ENCODE peak calls at places on chromosomes 7 and 10, in eight cellular contexts. H, B, M, C, K, X, N and Q are unnamed samples.

GRCh38 chr7:127207246-127207645 is 45.5 kb downstream of the GRM8 start:
- DNase-seq in H (no peak), B (no peak), K (no peak), M (no peak), X (no peak), N (no peak), C (no peak), Q (no peak)

GRCh38 chr7:134729895-134730294 is 49.5 kb upstream of the CALD1 start:
- DNase-seq in H (no peak), N (peak; percentile 18), M (no peak), C (peak; percentile 29), X (no peak), B (no peak), K (no peak), Q (no peak)

GRCh38 chr7:93119191-93119905 is 1.6 kb upstream of the SAMD9 start:
- DNase-seq in X (no peak), K (peak; percentile 46), N (peak; percentile 76), B (peak; percentile 30), C (peak; percentile 4), M (no peak), H (peak; percentile 28), Q (peak; percentile 12)

GRCh38 chr7:82594665-82595064 is 151.1 kb upstream of the CACNA2D1 start:
- DNase-seq in N (peak; percentile 69), H (peak; percentile 16), X (no peak), B (no peak), C (no peak), K (no peak), M (no peak), Q (no peak)

GRCh38 chr7:80139179-80139578 is 4.5 kb downstream of the GNAI1 start:
- DNase-seq in M (no peak), B (no peak), N (no peak), K (peak; percentile 32), C (no peak), H (no peak), X (no peak), Q (no peak)

GRCh38 chr10:21047511-21047910 is 150.4 kb upstream of the NEBL start:
- DNase-seq in N (no peak), K (no peak), M (no peak), C (no peak), H (no peak), X (no peak), B (peak; percentile 21), Q (peak; percentile 8)

GRCh38 chr10:121710971-121711370 is 112.7 kb upstream of the FGFR2 start:
- DNase-seq in K (no peak), X (no peak), N (no peak), M (peak; percentile 38), C (no peak), H (no peak), B (no peak), Q (no peak)

GRCh38 chr7:76403780-76404494 is 5.6 kb downstream of the SSC4D start:
- DNase-seq in C (no peak), X (peak; percentile 73), M (no peak), B (no peak), K (no peak), N (no peak), H (no peak), Q (no peak)

GRCh38 chr7:22854158-22855048 is 31.8 kb upstream of the TOMM7 start:
- DNase-seq in X (peak; percentile 82), K (peak; percentile 93), M (peak; percentile 29), N (peak; percentile 95), H (peak; percentile 85), B (peak; percentile 86), C (peak; percentile 89), Q (peak; percentile 78)

GRCh38 chr10:111493024-111493625 is 416.3 kb downstream of the ADRA2A start:
- DNase-seq in M (no peak), C (no peak), K (no peak), N (no peak), X (no peak), B (no peak), H (no peak), Q (no peak)

GRCh38 chr7:144437370-144438191 is 34.1 kb upstream of the NOBOX start:
- DNase-seq in M (peak; percentile 26), N (peak; percentile 87), C (peak; percentile 17), X (peak; percentile 79), K (peak; percentile 81), B (peak; percentile 47), H (peak; percentile 63), Q (peak; percentile 29)

GRCh38 chr10:64071218-64071617 is 550.0 kb downstream of the REEP3 start:
- DNase-seq in H (no peak), N (no peak), B (peak; percentile 52), K (peak; percentile 11), M (no peak), C (no peak), X (no peak), Q (peak; percentile 32)

GRCh38 chr7:149205690-149206381 is 10.5 kb downstream of the ZNF282 start:
- DNase-seq in K (no peak), M (no peak), C (no peak), H (no peak), N (no peak), X (no peak), B (no peak), Q (no peak)

GRCh38 chr7:89401099-89401498 is 605.6 kb upstream of the TEX47 start:
- DNase-seq in H (no peak), N (no peak), K (no peak), B (no peak), M (no peak), C (no peak), X (no peak), Q (no peak)

GRCh38 chr7:45638916-45639315 is 64.7 kb downstream of the ADCY1 start:
- DNase-seq in B (no peak), M (no peak), C (no peak), K (no peak), H (no peak), N (no peak), X (no peak), Q (no peak)

GRCh38 chr7:105132835-105133234 is 118.8 kb downstream of the KMT2E start:
- DNase-seq in K (no peak), C (no peak), H (no peak), N (peak; percentile 29), B (no peak), X (no peak), M (no peak), Q (no peak)

GRCh38 chr7:105133358-105133757 is 119.4 kb downstream of the KMT2E start:
- DNase-seq in M (no peak), K (no peak), C (no peak), B (no peak), H (no peak), X (no peak), N (no peak), Q (no peak)

GRCh38 chr7:105132335-105132734 is 118.3 kb downstream of the KMT2E start:
- DNase-seq in X (no peak), B (no peak), N (no peak), H (no peak), M (no peak), C (no peak), K (no peak), Q (no peak)

GRCh38 chr7:105136221-105136620 is 122.2 kb downstream of the KMT2E start:
- DNase-seq in C (no peak), N (peak; percentile 34), B (no peak), M (no peak), K (peak; percentile 10), X (no peak), H (no peak), Q (no peak)

DNA sequence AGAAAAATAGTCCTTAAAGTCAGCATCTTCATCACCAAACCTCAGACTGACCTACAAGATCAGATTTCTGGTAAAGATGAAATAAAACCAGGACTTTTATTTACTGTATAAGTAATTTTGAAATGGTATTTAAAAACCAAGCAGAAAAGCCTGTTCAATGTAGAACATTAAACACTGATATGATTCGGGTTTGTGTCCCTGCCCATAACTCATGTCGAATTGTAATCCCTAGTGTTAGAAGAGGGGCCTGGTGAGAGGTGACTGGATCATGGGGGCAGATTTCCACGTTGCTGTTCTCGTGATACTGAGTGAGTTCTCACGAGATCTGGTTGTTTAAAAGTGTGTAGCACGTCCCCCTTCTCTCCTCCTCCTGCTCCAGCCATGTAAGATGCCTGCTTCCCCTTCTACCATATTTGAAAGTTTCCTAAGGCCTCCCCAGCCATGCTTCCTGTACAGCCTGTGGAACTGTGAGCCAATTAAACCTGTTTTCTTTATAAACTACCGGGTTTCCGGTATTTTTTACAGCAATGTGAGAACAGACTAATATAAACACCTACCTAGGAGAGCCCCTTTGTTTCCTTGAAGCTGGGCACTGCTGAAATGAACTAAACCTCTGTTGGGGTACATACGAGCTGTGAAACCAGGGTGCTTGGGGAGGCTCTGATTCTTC is 120.1 kb downstream of the KMT2E start:
- DNase-seq in X (no peak), H (no peak), C (no peak), N (no peak), B (no peak), M (no peak), K (no peak), Q (no peak)
- H3K36me3 ChIP-seq in X (no peaks in the 10 kb centered on the region), H (peaks cover 22% of the 10 kb centered on the region), C (peaks cover 20% of the 10 kb centered on the region), N (peaks cover 29% of the 10 kb centered on the region), B (peaks cover 4% of the 10 kb centered on the region), M (peaks cover 35% of the 10 kb centered on the region), K (peaks cover 34% of the 10 kb centered on the region), Q (peaks cover 7% of the 10 kb centered on the region)

GRCh38 chr10:125155101-125155500 is 5.3 kb downstream of the CTBP2 start:
- DNase-seq in K (peak; percentile 64), X (no peak), H (no peak), B (peak; percentile 50), C (no peak), M (no peak), N (no peak), Q (peak; percentile 39)
- H3K9ac ChIP-seq in K (peak overlapping the region; percentile 3), X (peak overlapping the region; percentile 45), H (peak overlapping the region; percentile 50), B (peak overlapping the region; percentile 21), C (no peak overlapping the region), M (no peak overlapping the region), N (no peak overlapping the region), Q (peak overlapping the region; percentile 55)

DNA sequence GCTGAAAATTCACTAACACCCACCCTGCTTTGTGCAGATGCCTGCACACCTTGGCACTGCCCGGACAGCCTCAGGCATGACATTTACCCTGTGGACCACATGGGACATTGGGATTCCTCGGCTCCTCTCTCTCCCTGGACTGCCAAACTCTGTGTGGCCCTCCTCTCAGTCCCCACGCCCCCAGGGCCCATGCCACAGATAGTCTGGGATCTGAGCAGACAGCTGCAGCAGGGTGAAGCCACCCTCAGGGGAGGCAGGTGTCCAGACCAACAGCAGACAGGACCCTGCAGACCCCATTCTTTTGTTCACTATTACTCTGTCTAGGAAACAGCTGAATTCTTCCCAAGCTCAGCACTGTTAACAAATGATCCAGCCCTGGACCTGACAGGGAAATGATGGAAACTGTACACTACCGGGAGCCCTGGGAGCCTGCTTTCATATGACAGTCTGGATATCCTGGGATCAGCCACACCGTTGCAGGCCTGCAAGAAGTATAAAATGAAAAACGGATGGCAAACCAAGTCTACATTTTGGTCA is 83.4 kb downstream of the VOPP1 start:
- DNase-seq in K (no peak), N (no peak), H (no peak), C (no peak), B (no peak), M (peak; percentile 66), X (no peak), Q (no peak)
- H3K36me3 ChIP-seq in K (peaks cover 47% of the 10 kb centered on the region), N (peaks cover 17% of the 10 kb centered on the region), H (peaks cover 68% of the 10 kb centered on the region), C (peaks cover 29% of the 10 kb centered on the region), B (peaks cover 2% of the 10 kb centered on the region), M (peaks cover 38% of the 10 kb centered on the region), X (peaks cover 9% of the 10 kb centered on the region), Q (peaks cover 11% of the 10 kb centered on the region)

DNA sequence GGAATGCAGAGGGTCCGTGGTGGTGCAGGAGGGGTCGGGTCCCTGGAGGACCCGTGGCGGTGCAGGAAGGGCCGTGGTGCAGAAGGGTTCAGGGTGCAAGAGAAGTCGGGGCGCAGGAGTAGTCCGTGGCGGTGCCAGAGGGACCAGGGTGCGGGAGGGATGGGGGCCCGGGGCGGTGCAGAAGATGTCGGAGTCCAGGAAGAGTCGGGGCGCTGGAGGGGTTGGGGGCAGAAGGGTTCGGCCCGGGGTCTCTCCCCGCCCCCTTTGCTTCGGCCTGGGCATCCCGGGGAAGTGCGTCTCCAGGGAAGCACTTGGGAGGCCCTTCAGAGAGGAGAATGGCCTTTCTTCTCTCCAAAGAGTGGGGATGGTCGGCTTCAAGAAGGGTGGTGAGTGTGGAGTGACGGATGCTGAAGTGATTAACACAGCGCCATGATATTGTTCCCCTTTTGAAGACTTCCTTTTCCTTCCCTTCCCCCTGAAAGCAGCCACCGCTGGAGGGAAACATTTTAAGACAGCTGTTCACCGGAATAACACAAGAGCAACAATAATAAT is 997 bp downstream of the WDR37 start:
- DNase-seq in B (no peak), H (no peak), M (no peak), C (no peak), N (no peak), K (peak; percentile 35), X (no peak), Q (no peak)
- H3K9ac ChIP-seq in B (peak overlapping the region; percentile 100), H (peak overlapping the region; percentile 93), M (peak overlapping the region; percentile 98), C (peak overlapping the region; percentile 86), N (peak overlapping the region; percentile 88), K (peak overlapping the region; percentile 99), X (peak overlapping the region; percentile 99), Q (peak overlapping the region; percentile 97)